ENCODE peak calls at places on chromosomes 11 and 22, in seven cellular contexts. One of them, this sample, is unnamed.

GRCh38 chr11:112928136-112928535 is 33.1 kb upstream of the NCAM1 start:
- DNase-seq in HepG2: no peak
- DNase-seq in A549: no peak
- DNase-seq in GM12878: no peak
- DNase-seq in SK-N-SH: no peak
- DNase-seq in IMR-90: no peak
- DNase-seq in H1: no peak
- DNase-seq in this sample: no peak

GRCh38 chr11:61978703-61979661 is 11.5 kb upstream of the FTH1 start:
- DNase-seq in GM12878: no peak
- DNase-seq in SK-N-SH: no peak
- DNase-seq in IMR-90: no peak
- DNase-seq in HepG2: no peak
- DNase-seq in H1: no peak
- DNase-seq in A549: no peak
- DNase-seq in this sample: no peak

GRCh38 chr22:38080847-38081635 is 2.9 kb downstream of the SLC16A8 start:
- DNase-seq in SK-N-SH: peak
- DNase-seq in H1: peak
- DNase-seq in HepG2: no peak
- DNase-seq in A549: no peak
- DNase-seq in GM12878: no peak
- DNase-seq in IMR-90: peak
- DNase-seq in this sample: no peak

GRCh38 chr22:45788530-45788929 is 116.9 kb downstream of the ATXN10 start:
- DNase-seq in GM12878: no peak
- DNase-seq in H1: no peak
- DNase-seq in A549: no peak
- DNase-seq in HepG2: no peak
- DNase-seq in SK-N-SH: no peak
- DNase-seq in IMR-90: no peak
- DNase-seq in this sample: no peak

GRCh38 chr11:117295438-117296137 is 4.4 kb downstream of the BACE1-AS start:
- DNase-seq in IMR-90: no peak
- DNase-seq in GM12878: no peak
- DNase-seq in A549: no peak
- DNase-seq in H1: no peak
- DNase-seq in SK-N-SH: no peak
- DNase-seq in HepG2: no peak
- DNase-seq in this sample: no peak

GRCh38 chr11:43784866-43785265 is 95.8 kb upstream of the ALKBH3 start:
- DNase-seq in H1: no peak
- DNase-seq in A549: no peak
- DNase-seq in IMR-90: peak
- DNase-seq in SK-N-SH: no peak
- DNase-seq in HepG2: no peak
- DNase-seq in GM12878: no peak
- DNase-seq in this sample: no peak

GRCh38 chr11:34219862-34220490 is 114.5 kb downstream of the NAT10 start:
- DNase-seq in HepG2: no peak
- DNase-seq in GM12878: no peak
- DNase-seq in SK-N-SH: no peak
- DNase-seq in A549: no peak
- DNase-seq in IMR-90: no peak
- DNase-seq in H1: no peak
- DNase-seq in this sample: no peak

GRCh38 chr22:24585927-24586546 is 6.8 kb downstream of the LRRC75B start:
- DNase-seq in H1: no peak
- DNase-seq in IMR-90: no peak
- DNase-seq in SK-N-SH: no peak
- DNase-seq in A549: no peak
- DNase-seq in GM12878: no peak
- DNase-seq in HepG2: no peak
- DNase-seq in this sample: no peak

GRCh38 chr11:69705246-69705856 is 1.5 kb upstream of the FGF19 start:
- DNase-seq in GM12878: no peak
- DNase-seq in A549: no peak
- DNase-seq in H1: peak
- DNase-seq in IMR-90: no peak
- DNase-seq in HepG2: no peak
- DNase-seq in SK-N-SH: peak
- DNase-seq in this sample: no peak

GRCh38 chr11:65499713-65500261 is 942 bp downstream of the MALAT1 start:
- DNase-seq in H1: no peak
- DNase-seq in GM12878: no peak
- DNase-seq in IMR-90: no peak
- DNase-seq in A549: no peak
- DNase-seq in SK-N-SH: no peak
- DNase-seq in HepG2: no peak
- DNase-seq in this sample: no peak

GRCh38 chr11:92979176-92979575 is 9.7 kb downstream of the MTNR1B start:
- DNase-seq in HepG2: no peak
- DNase-seq in GM12878: no peak
- DNase-seq in H1: no peak
- DNase-seq in A549: no peak
- DNase-seq in SK-N-SH: peak
- DNase-seq in IMR-90: peak
- DNase-seq in this sample: peak

GRCh38 chr11:134331565-134332188 is at the start of gene GLB1L2:
- DNase-seq in HepG2: peak
- DNase-seq in SK-N-SH: peak
- DNase-seq in GM12878: no peak
- DNase-seq in H1: peak
- DNase-seq in IMR-90: no peak
- DNase-seq in A549: peak
- DNase-seq in this sample: peak

GRCh38 chr11:82810326-82810725 is 76.7 kb upstream of the FAM181B start:
- DNase-seq in HepG2: peak
- DNase-seq in A549: no peak
- DNase-seq in GM12878: no peak
- DNase-seq in H1: no peak
- DNase-seq in SK-N-SH: no peak
- DNase-seq in IMR-90: no peak
- DNase-seq in this sample: no peak

GRCh38 chr11:9459573-9460321 is 1.1 kb upstream of the ZNF143 start:
- DNase-seq in A549: peak
- DNase-seq in GM12878: no peak
- DNase-seq in IMR-90: peak
- DNase-seq in HepG2: peak
- DNase-seq in H1: no peak
- DNase-seq in SK-N-SH: peak
- DNase-seq in this sample: peak

GRCh38 chr11:2451336-2451735 is 6.5 kb downstream of the KCNQ1 start:
- DNase-seq in H1: no peak
- DNase-seq in HepG2: no peak
- DNase-seq in SK-N-SH: no peak
- DNase-seq in IMR-90: no peak
- DNase-seq in GM12878: no peak
- DNase-seq in A549: no peak
- DNase-seq in this sample: no peak
- TF ChIP-seq RFX5 in H1: no peak
- TF ChIP-seq RFX5 in HepG2: no peak
- TF ChIP-seq RFX5 in SK-N-SH: no peak
- TF ChIP-seq RFX5 in IMR-90: no peak
- TF ChIP-seq RFX5 in GM12878: no peak
- TF ChIP-seq RFX5 in A549: no peak
- TF ChIP-seq RFX5 in this sample: no peak

GRCh38 chr11:17343907-17344306 is 7.7 kb upstream of the NCR3LG1 start:
- DNase-seq in HepG2: no peak
- DNase-seq in SK-N-SH: no peak
- DNase-seq in IMR-90: peak
- DNase-seq in H1: no peak
- DNase-seq in A549: no peak
- DNase-seq in GM12878: no peak
- DNase-seq in this sample: no peak
- TF ChIP-seq RFX5 in HepG2: no peak
- TF ChIP-seq RFX5 in SK-N-SH: no peak
- TF ChIP-seq RFX5 in IMR-90: no peak
- TF ChIP-seq RFX5 in H1: no peak
- TF ChIP-seq RFX5 in A549: no peak
- TF ChIP-seq RFX5 in GM12878: no peak
- TF ChIP-seq RFX5 in this sample: no peak

GRCh38 chr22:23498811-23499798 is 81.0 kb downstream of the IGLL1 start:
- DNase-seq in H1: peak
- DNase-seq in IMR-90: no peak
- DNase-seq in GM12878: no peak
- DNase-seq in HepG2: no peak
- DNase-seq in SK-N-SH: no peak
- DNase-seq in A549: no peak
- DNase-seq in this sample: no peak

GRCh38 chr22:23501244-23501643 is 78.8 kb downstream of the IGLL1 start:
- DNase-seq in SK-N-SH: no peak
- DNase-seq in A549: no peak
- DNase-seq in IMR-90: no peak
- DNase-seq in GM12878: no peak
- DNase-seq in H1: no peak
- DNase-seq in HepG2: no peak
- DNase-seq in this sample: no peak

GRCh38 chr22:23500508-23501208 is 79.4 kb downstream of the IGLL1 start:
- DNase-seq in GM12878: no peak
- DNase-seq in H1: no peak
- DNase-seq in SK-N-SH: peak
- DNase-seq in HepG2: no peak
- DNase-seq in IMR-90: no peak
- DNase-seq in A549: no peak
- DNase-seq in this sample: no peak

GRCh38 chr22:23501708-23502107 is 78.4 kb downstream of the IGLL1 start:
- DNase-seq in GM12878: no peak
- DNase-seq in IMR-90: no peak
- DNase-seq in SK-N-SH: peak
- DNase-seq in A549: no peak
- DNase-seq in HepG2: no peak
- DNase-seq in H1: no peak
- DNase-seq in this sample: no peak

DNA sequence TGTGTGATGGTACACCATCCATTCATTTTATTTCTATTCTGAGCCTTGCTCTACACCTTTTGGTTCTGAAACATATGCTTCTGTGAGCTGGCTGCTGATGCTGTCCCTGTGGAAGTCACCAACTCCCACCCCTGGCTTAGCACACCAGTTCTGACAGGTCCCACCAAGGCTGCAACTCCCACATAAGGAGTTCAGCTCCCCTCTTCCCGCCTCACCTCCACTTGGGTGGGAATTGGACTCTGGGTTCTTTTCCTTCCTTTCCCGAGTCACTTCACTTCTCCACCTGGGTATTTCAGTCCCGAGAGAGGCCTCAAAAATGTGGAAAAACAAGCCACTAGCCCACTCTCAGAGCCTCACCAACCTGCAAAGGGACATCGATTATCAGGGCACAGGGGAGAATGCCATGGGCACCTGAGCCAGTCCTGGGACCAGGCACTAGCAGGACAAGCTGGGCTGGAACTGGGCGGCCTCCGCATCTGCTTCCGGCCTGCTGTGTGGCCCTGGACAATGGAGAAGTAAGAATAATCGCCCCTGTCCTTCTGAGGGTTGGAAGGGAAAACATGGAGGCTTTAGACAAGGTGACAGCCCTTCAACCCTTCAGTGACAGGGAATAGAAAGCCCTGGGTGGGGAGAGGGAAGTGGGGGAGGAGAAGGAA is 80.1 kb downstream of the IGLL1 start:
- DNase-seq in SK-N-SH: no peak
- DNase-seq in HepG2: no peak
- DNase-seq in GM12878: no peak
- DNase-seq in H1: no peak
- DNase-seq in A549: no peak
- DNase-seq in IMR-90: no peak
- DNase-seq in this sample: no peak
- TF ChIP-seq RFX5 in SK-N-SH: no peak
- TF ChIP-seq RFX5 in HepG2: no peak
- TF ChIP-seq RFX5 in GM12878: no peak
- TF ChIP-seq RFX5 in H1: no peak
- TF ChIP-seq RFX5 in A549: no peak
- TF ChIP-seq RFX5 in IMR-90: no peak
- TF ChIP-seq RFX5 in this sample: no peak

GRCh38 chr22:44299124-44299523 is 13.6 kb downstream of the SHISAL1 start:
- DNase-seq in IMR-90: no peak
- DNase-seq in SK-N-SH: no peak
- DNase-seq in GM12878: no peak
- DNase-seq in A549: no peak
- DNase-seq in H1: no peak
- DNase-seq in HepG2: no peak
- DNase-seq in this sample: no peak

GRCh38 chr22:44297662-44298061 is 15.1 kb downstream of the SHISAL1 start:
- DNase-seq in H1: no peak
- DNase-seq in SK-N-SH: no peak
- DNase-seq in HepG2: no peak
- DNase-seq in IMR-90: no peak
- DNase-seq in GM12878: no peak
- DNase-seq in A549: no peak
- DNase-seq in this sample: no peak

GRCh38 chr22:44301039-44301438 is 11.7 kb downstream of the SHISAL1 start:
- DNase-seq in SK-N-SH: no peak
- DNase-seq in H1: no peak
- DNase-seq in A549: no peak
- DNase-seq in HepG2: no peak
- DNase-seq in IMR-90: no peak
- DNase-seq in GM12878: no peak
- DNase-seq in this sample: no peak

GRCh38 chr22:44295406-44295805 is 17.3 kb downstream of the SHISAL1 start:
- DNase-seq in GM12878: no peak
- DNase-seq in A549: no peak
- DNase-seq in H1: no peak
- DNase-seq in SK-N-SH: no peak
- DNase-seq in IMR-90: no peak
- DNase-seq in HepG2: no peak
- DNase-seq in this sample: no peak

DNA sequence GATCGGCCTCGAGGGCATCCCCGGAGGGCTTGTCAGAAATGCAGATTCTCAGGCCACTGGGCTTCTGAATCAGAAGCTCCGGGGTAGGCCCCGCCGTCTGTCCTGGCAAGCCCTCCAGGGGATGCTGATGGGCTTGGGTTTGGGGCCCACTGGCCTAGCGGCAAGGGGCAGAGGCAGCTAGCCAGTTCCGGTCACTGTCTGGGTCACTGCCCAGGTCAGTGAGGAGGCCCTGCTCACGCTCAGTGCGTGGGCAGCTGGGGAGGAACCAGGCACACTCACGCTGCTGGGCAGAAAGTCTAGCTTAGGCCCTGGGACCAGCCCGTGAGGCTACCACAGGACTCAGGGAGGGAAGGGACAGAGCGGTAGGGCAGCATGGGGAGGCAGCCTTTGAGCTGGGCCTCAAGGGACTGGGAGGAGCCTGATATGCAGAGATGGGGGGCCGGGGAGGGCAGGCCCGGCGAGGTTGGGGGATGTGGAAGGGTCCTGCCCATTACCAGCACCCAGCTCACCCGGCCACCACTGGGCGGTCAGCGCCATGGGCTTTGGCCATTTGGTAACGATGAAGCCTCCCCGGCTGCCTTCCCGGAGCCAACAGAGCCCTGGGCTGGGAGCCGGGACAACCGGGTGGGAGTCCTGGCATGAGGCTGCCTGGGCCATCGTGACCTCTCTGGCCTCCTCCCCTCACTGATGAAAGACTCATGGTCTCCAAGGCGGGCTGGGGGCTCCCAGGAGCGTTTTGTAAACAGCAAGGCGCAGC is 14.2 kb downstream of the SHISAL1 start:
- DNase-seq in H1: no peak
- DNase-seq in SK-N-SH: no peak
- DNase-seq in A549: no peak
- DNase-seq in HepG2: no peak
- DNase-seq in IMR-90: no peak
- DNase-seq in GM12878: no peak
- DNase-seq in this sample: no peak
- TF ChIP-seq RFX5 in H1: no peak
- TF ChIP-seq RFX5 in SK-N-SH: no peak
- TF ChIP-seq RFX5 in A549: no peak
- TF ChIP-seq RFX5 in HepG2: no peak
- TF ChIP-seq RFX5 in IMR-90: no peak
- TF ChIP-seq RFX5 in GM12878: no peak
- TF ChIP-seq RFX5 in this sample: no peak

GRCh38 chr22:22848364-22848866 is 39.2 kb upstream of the IGLL5 start:
- DNase-seq in GM12878: no peak
- DNase-seq in H1: peak
- DNase-seq in HepG2: peak
- DNase-seq in A549: peak
- DNase-seq in SK-N-SH: peak
- DNase-seq in IMR-90: peak
- DNase-seq in this sample: peak
- TF ChIP-seq RFX5 in GM12878: no peak
- TF ChIP-seq RFX5 in H1: no peak
- TF ChIP-seq RFX5 in HepG2: no peak
- TF ChIP-seq RFX5 in A549: no peak
- TF ChIP-seq RFX5 in SK-N-SH: no peak
- TF ChIP-seq RFX5 in IMR-90: no peak
- TF ChIP-seq RFX5 in this sample: no peak